ENCODE peak calls at places on chromosomes 4 and X, in six cellular contexts. N is IMR-90, B is mesenchymal stem cell, V is trophoblast cell, Z is mesendoderm, A is H1. O is an unnamed sample.

GRCh38 chr4:20062054-20062453 is 189.7 kb upstream of the SLIT2 start:
- DNase-seq in N (peak), B (peak), V (no peak), Z (no peak), A (no peak), O (no peak)

GRCh38 chr4:154560824-154561231 is 2.0 kb upstream of the FGB start:
- DNase-seq in N (peak), B (no peak), V (peak), Z (no peak), A (no peak), O (no peak)

GRCh38 chr4:74682567-74683359 is 111.6 kb downstream of the BTC start:
- DNase-seq in N (peak), B (peak), V (peak), Z (peak), A (no peak), O (no peak)

GRCh38 chr4:170139764-170140163 is 50.0 kb upstream of the AADAT start:
- DNase-seq in N (peak), B (peak), V (no peak), Z (no peak), A (no peak), O (no peak)

GRCh38 chr4:145564540-145564939 is 54.6 kb upstream of the MMAA start:
- DNase-seq in N (no peak), B (no peak), V (no peak), Z (peak), A (no peak), O (no peak)

GRCh38 chrX:129833153-129834004 is 10.3 kb downstream of the ZDHHC9 start:
- DNase-seq in N (peak), B (peak), V (no peak), Z (no peak), A (no peak), O (no peak)

GRCh38 chrX:50889582-50889981 is 21.0 kb upstream of the BMP15 start:
- DNase-seq in N (no peak), B (no peak), V (no peak), Z (peak), A (no peak), O (no peak)

GRCh38 chr4:99100876-99101275 is 12.3 kb upstream of the ADH5 start:
- DNase-seq in N (no peak), B (no peak), V (peak), Z (peak), A (no peak), O (no peak)

GRCh38 chrX:5876984-5877655 is 351.5 kb downstream of the NLGN4X start:
- DNase-seq in N (no peak), B (peak), V (no peak), Z (peak), A (no peak), O (peak)

GRCh38 chr4:153036931-153037330 is 100.8 kb downstream of the FHDC1 start:
- DNase-seq in N (no peak), B (no peak), V (no peak), Z (no peak), A (no peak), O (no peak)

GRCh38 chr4:141713771-141714445 is 77.5 kb downstream of the IL15 start:
- DNase-seq in N (peak), B (peak), V (no peak), Z (peak), A (no peak), O (no peak)

GRCh38 chr4:1246901-1247810 is 1.8 kb downstream of the CTBP1 start:
- DNase-seq in N (no peak), B (no peak), V (no peak), Z (peak), A (no peak), O (no peak)

GRCh38 chr4:145773581-145774234 is 93.8 kb downstream of the C4orf51 start:
- DNase-seq in N (no peak), B (no peak), V (no peak), Z (no peak), A (no peak), O (no peak)

GRCh38 chr4:107548211-107548905 is 171.7 kb downstream of the PAPSS1 start:
- DNase-seq in N (peak), B (peak), V (no peak), Z (peak), A (no peak), O (no peak)

GRCh38 chrX:136021160-136021559 is 35.9 kb downstream of the SLC9A6 start:
- DNase-seq in N (no peak), B (no peak), V (no peak), Z (no peak), A (no peak), O (no peak)

GRCh38 chr4:11650801-11651596 is 222.3 kb upstream of the HS3ST1 start:
- DNase-seq in N (peak), B (no peak), V (no peak), Z (no peak), A (no peak), O (no peak)

GRCh38 chr4:115343171-115343570 is 229.8 kb upstream of the NDST4 start:
- DNase-seq in N (no peak), B (no peak), V (no peak), Z (no peak), A (no peak), O (no peak)

GRCh38 chr4:113657834-113658233 is 103.7 kb downstream of the CAMK2D start:
- DNase-seq in N (peak), B (no peak), V (no peak), Z (no peak), A (no peak), O (no peak)

GRCh38 chrX:67544281-67544680 is 460 bp downstream of the AR start:
- DNase-seq in N (no peak), B (peak), V (no peak), Z (peak), A (no peak), O (peak)

GRCh38 chr4:148477276-148477675 is 35.1 kb upstream of the NR3C2 start:
- DNase-seq in N (no peak), B (no peak), V (no peak), Z (peak), A (no peak), O (peak)

GRCh38 chr4:33696066-33696465 is 2548.2 kb downstream of the ARAP2 start:
- DNase-seq in N (no peak), B (peak), V (no peak), Z (no peak), A (no peak), O (no peak)

GRCh38 chr4:23819041-23819511 is 70.8 kb downstream of the PPARGC1A start:
- DNase-seq in N (peak), B (peak), V (peak), Z (peak), A (no peak), O (no peak)

GRCh38 chrX:81229208-81229607 is 27.3 kb downstream of the SH3BGRL start:
- DNase-seq in N (no peak), B (no peak), V (no peak), Z (no peak), A (no peak), O (no peak)

GRCh38 chr4:163166041-163166579 is 580 bp downstream of the NAF1 start:
- DNase-seq in N (peak), B (peak), V (peak), Z (peak), A (no peak), O (peak)
- H3K4ac ChIP-seq in N (peak), B (no peak), V (peak), Z (peak), A (no peak), O (no peak)

DNA sequence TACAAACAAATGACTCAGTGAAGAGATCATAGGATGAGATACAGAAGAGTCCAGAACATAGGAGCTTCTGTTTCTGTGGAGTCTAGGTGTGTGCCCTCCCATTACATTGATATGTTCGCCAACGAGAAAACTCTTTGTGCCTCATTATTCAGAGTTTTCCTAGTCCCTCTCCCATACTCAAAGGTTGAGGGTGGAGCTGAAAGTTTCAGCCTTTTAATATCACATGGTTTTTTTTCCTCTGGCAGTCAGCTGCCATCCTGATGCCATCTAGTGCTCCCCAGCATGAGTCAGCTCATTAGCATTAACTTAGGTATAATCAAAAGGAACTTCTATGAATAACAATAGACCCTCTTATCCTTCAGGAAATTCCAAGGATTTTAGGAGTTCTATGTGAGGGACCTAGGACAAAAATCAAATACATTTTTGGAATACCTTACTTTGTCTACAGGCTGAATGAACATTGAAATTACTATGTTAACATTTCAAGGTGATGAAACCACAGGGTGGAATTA is 559.6 kb upstream of the AMOT start:
- DNase-seq in N (no peak), B (no peak), V (peak), Z (peak), A (peak), O (no peak)
- H2AK5ac ChIP-seq in N (no peak), B (no peak), V (no peak), Z (no peak), A (no peak), O (no peak)

GRCh38 chr4:186651181-186651603 is 72.5 kb downstream of the FAT1 start:
- DNase-seq in N (no peak), B (no peak), V (no peak), Z (no peak), A (no peak), O (no peak)
- H3K4me3 ChIP-seq in N (no peak), B (no peak), V (no peak), Z (no peak), A (no peak), O (no peak)

GRCh38 chr4:8536467-8536866 is 43.7 kb upstream of the GPR78 start:
- DNase-seq in N (no peak), B (no peak), V (no peak), Z (no peak), A (no peak), O (no peak)

GRCh38 chr4:8534601-8535000 is 45.6 kb upstream of the GPR78 start:
- DNase-seq in N (no peak), B (no peak), V (no peak), Z (peak), A (no peak), O (no peak)

GRCh38 chr4:8532245-8532781 is 47.9 kb upstream of the GPR78 start:
- DNase-seq in N (no peak), B (no peak), V (peak), Z (peak), A (no peak), O (no peak)

GRCh38 chr4:8533274-8533865 is 46.8 kb upstream of the GPR78 start:
- DNase-seq in N (no peak), B (no peak), V (peak), Z (no peak), A (no peak), O (no peak)

GRCh38 chr4:8534129-8534528 is 46.1 kb upstream of the GPR78 start:
- DNase-seq in N (peak), B (peak), V (peak), Z (peak), A (peak), O (no peak)
- H3K4ac ChIP-seq in N (no peak), B (no peak), V (peak), Z (no peak), A (peak), O (no peak)

GRCh38 chrX:10045327-10046000 is 78.3 kb downstream of the CLDN34 start:
- DNase-seq in N (no peak), B (no peak), V (no peak), Z (no peak), A (no peak), O (no peak)
- H2AK5ac ChIP-seq in N (no peak), B (no peak), V (peak), Z (no peak), A (no peak), O (no peak)

GRCh38 chr4:108651068-108651794 is 832 bp downstream of the OSTC start:
- DNase-seq in N (peak), B (peak), V (peak), Z (peak), A (no peak), O (peak)

GRCh38 chr4:108650212-108651067 is at the start of gene OSTC:
- DNase-seq in N (peak), B (peak), V (peak), Z (peak), A (peak), O (peak)

GRCh38 chr4:108644237-108644636 is 6.2 kb upstream of the OSTC start:
- DNase-seq in N (peak), B (peak), V (no peak), Z (peak), A (no peak), O (no peak)

GRCh38 chr4:108646706-108647105 is 3.7 kb upstream of the OSTC start:
- DNase-seq in N (no peak), B (no peak), V (no peak), Z (no peak), A (no peak), O (no peak)

GRCh38 chr4:108649863-108650211 is 562 bp upstream of the OSTC start:
- DNase-seq in N (no peak), B (no peak), V (no peak), Z (no peak), A (no peak), O (no peak)
- H3K4me3 ChIP-seq in N (peak), B (peak), V (no peak), Z (no peak), A (peak), O (no peak)

GRCh38 chrX:123962006-123962485 is 540 bp downstream of the STAG2 start:
- DNase-seq in N (no peak), B (no peak), V (peak), Z (no peak), A (no peak), O (no peak)

GRCh38 chrX:123959281-123960063 is 2.0 kb upstream of the STAG2 start:
- DNase-seq in N (no peak), B (peak), V (peak), Z (peak), A (no peak), O (peak)

GRCh38 chrX:123962794-123963373 is 1.4 kb downstream of the STAG2 start:
- DNase-seq in N (peak), B (peak), V (peak), Z (peak), A (no peak), O (peak)

GRCh38 chrX:123961268-123962005 is at the start of gene STAG2:
- DNase-seq in N (peak), B (peak), V (peak), Z (peak), A (no peak), O (peak)

GRCh38 chrX:123960956-123961267 is 594 bp upstream of the STAG2 start:
- DNase-seq in N (no peak), B (no peak), V (no peak), Z (no peak), A (no peak), O (no peak)
- H3K4ac ChIP-seq in N (peak), B (peak), V (peak), Z (peak), A (peak), O (no peak)

GRCh38 chrX:40558590-40558989 is 22.2 kb upstream of the ATP6AP2 start:
- DNase-seq in N (no peak), B (no peak), V (no peak), Z (no peak), A (no peak), O (no peak)
- H2AK5ac ChIP-seq in N (no peak), B (no peak), V (no peak), Z (no peak), A (no peak), O (no peak)

GRCh38 chrX:33207056-33207455 is 4.3 kb downstream of the DMD start:
- DNase-seq in N (peak), B (peak), V (no peak), Z (no peak), A (no peak), O (no peak)

GRCh38 chrX:33210156-33210555 is 1.2 kb downstream of the DMD start:
- DNase-seq in N (no peak), B (no peak), V (no peak), Z (no peak), A (no peak), O (no peak)

DNA sequence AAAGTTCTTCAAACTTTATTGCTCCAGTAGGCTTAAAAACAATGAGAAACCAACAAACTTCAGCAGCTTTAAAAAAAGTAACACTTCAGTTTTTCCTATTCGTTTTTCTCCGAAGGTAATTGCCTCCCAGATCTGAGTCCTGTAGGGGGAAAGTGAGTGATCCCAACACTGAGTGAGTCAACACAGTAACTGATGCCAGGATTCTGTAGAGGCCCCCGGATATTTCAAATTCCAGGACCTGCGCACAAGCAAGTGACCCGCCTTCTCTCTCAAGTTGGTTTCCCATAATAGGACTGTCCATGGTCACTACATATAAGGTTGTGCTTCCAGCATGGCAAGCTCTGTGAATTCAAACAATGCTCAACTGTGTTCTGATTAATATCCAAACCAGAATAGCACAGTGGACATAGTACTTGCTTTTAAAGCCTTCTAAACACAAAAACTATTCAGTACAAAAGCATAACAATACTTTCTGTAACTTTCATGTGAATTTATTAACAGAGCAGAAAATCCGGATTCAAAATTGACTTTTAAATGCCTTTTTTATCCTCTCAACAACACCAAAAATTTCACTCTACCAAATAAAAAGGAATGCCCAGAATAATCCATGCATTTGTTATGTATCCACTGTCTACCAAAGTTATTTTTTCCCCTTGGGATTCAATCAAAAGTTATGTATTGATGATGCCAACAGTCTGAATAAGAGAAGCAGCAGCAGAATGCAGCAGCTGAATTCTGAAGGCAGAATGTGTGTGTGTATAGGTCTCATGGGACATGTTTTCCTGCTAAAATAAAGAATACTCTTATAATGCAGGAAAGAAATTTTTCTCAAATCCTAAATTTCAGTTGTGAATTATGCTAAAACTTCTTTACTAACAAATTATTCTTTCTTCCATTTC is at the start of gene DMD:
- DNase-seq in N (peak), B (peak), V (no peak), Z (peak), A (no peak), O (no peak)
- H3K4me3 ChIP-seq in N (peak), B (peak), V (no peak), Z (no peak), A (no peak), O (no peak)